ENCODE peak calls at places on chromosome X, in six cellular contexts. V, N, K, I, Z and W are unnamed samples. For H3K27me3, the result is how much of the 10 kb centered on the place peaks cover.

GRCh38 chrX:350534-351321 is 32.1 kb upstream of the GTPBP6 start:
- DNase-seq in Z (no peak), N (no peak), K (no peak), V (no peak), I (no peak), W (no peak)

GRCh38 chrX:5236749-5237148 is 991.9 kb downstream of the NLGN4X start:
- DNase-seq in Z (no peak), V (no peak), I (no peak), N (no peak), K (no peak), W (no peak)

GRCh38 chrX:40166582-40166981 is 68.8 kb upstream of the BCOR start:
- DNase-seq in K (no peak), N (peak), V (peak), Z (no peak), I (peak), W (peak)

GRCh38 chrX:150575415-150575814 is 7.0 kb downstream of the MTM1 start:
- DNase-seq in V (peak), K (no peak), N (peak), I (no peak), Z (no peak), W (no peak)

GRCh38 chrX:23902419-23902818 is 5.3 kb downstream of the APOO start:
- DNase-seq in K (no peak), I (no peak), V (peak), N (peak), Z (no peak), W (peak)

GRCh38 chrX:129606918-129607317 is 47.8 kb downstream of the APLN start:
- DNase-seq in Z (no peak), I (no peak), K (no peak), V (peak), N (peak), W (peak)

GRCh38 chrX:130111220-130111934 is 1.1 kb upstream of the ELF4 start:
- DNase-seq in V (no peak), Z (no peak), N (peak), K (no peak), I (no peak), W (no peak)

GRCh38 chrX:1945879-1946278 is 331.0 kb downstream of the ASMT start:
- DNase-seq in I (no peak), V (no peak), N (no peak), K (no peak), Z (no peak), W (no peak)

GRCh38 chrX:110964761-110965160 is 131.2 kb upstream of the PAK3 start:
- DNase-seq in V (no peak), K (no peak), N (no peak), Z (no peak), I (peak), W (peak)

GRCh38 chrX:110966046-110966445 is 129.9 kb upstream of the PAK3 start:
- DNase-seq in V (no peak), Z (no peak), K (no peak), I (no peak), N (no peak), W (no peak)

GRCh38 chrX:110966839-110967238 is 129.2 kb upstream of the PAK3 start:
- DNase-seq in V (no peak), N (peak), K (no peak), I (no peak), Z (no peak), W (no peak)

GRCh38 chrX:110965409-110965808 is 130.6 kb upstream of the PAK3 start:
- DNase-seq in Z (no peak), N (no peak), K (no peak), V (no peak), I (no peak), W (no peak)
- H3K27me3 ChIP-seq in Z (under half), N (under half), K (under half), V (under half), I (under half), W (under half)

GRCh38 chrX:153059191-153060094 is 3.2 kb downstream of the PNMA3 start:
- DNase-seq in N (no peak), Z (no peak), K (no peak), V (no peak), I (no peak), W (no peak)
- H3K27me3 ChIP-seq in N (under half), Z (under half), K (under half), V (under half), I (under half), W (under half)

GRCh38 chrX:72129661-72130060 is 2.1 kb downstream of the RTL5 start:
- DNase-seq in Z (no peak), I (no peak), N (no peak), V (no peak), K (no peak), W (no peak)
- H3K27me3 ChIP-seq in Z (under half), I (under half), N (under half), V (under half), K (under half), W (under half)

DNA sequence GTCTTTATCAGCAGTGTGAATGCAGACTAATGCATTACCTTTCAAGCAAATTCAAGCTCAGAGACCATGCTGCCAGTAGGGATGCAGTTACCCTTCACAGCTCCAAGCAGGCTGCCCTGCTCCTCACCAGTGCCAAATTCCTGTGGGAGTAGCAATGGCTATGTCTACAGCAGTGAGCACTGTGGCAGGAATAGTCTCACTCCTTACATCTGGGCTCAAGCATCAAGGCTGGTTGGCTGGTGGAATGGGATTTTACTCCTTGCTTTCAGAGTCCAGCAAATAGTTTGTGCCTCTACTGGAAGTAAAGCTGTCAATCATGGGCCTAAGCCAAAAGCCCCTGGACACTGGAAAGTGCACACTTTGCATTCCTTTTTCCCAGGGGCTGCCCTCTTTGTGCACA is 1030.8 kb downstream of the SH3BGRL start:
- DNase-seq in I (no peak), K (no peak), N (no peak), V (no peak), Z (no peak), W (no peak)
- H3K27me3 ChIP-seq in I (under half), K (under half), N (under half), V (under half), Z (under half), W (under half)

GRCh38 chrX:53321216-53321942 is 40.0 kb upstream of the IQSEC2 start:
- DNase-seq in K (no peak), I (no peak), Z (no peak), N (peak), V (no peak), W (no peak)
- H3K27me3 ChIP-seq in K (under half), I (under half), Z (under half), N (under half), V (half or more), W (under half)

GRCh38 chrX:140110081-140110650 is 144.8 kb upstream of the CXorf66 start:
- DNase-seq in K (no peak), N (no peak), I (no peak), Z (no peak), V (no peak), W (no peak)
- H3K27me3 ChIP-seq in K (under half), N (under half), I (under half), Z (under half), V (under half), W (under half)

GRCh38 chrX:31392541-31392940 is 320.7 kb upstream of the FTHL17 start:
- DNase-seq in N (peak), V (peak), Z (no peak), K (no peak), I (no peak), W (no peak)
- H3K27me3 ChIP-seq in N (under half), V (under half), Z (under half), K (under half), I (under half), W (under half)

GRCh38 chrX:14380044-14380443 is 149.3 kb upstream of the GLRA2 start:
- DNase-seq in K (no peak), I (no peak), Z (no peak), N (no peak), V (no peak), W (no peak)
- H3K27me3 ChIP-seq in K (under half), I (under half), Z (under half), N (under half), V (under half), W (under half)

DNA sequence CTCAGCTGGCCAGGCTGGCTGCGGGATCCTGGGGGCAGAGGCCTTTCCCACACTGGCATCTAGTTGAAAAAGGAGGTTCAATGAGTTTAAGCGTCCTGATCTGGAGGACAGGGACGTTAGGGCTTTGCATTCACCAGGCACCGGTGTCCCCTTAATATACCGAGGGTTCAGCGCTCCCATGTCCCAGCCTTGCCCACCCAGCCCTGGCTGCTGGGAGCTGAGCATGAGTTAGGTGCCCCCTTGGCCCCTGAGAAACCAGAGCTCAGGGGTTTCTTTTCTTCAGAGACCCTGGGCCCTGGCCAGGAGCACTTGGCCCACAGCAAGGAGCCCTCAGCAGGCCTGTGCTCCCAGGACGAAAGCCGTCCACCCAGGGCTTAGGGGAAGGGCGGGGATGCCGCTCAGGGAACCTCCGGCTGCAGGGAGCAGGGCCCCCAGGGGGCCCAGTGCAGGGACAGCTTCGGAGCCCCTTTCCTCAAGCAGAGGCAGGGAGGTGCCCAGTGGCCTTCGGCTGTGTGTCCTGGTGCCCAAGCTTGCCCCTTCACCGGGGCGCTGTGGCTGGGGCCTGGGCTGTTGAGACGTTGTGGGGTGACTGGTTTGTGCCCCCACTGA is 20.9 kb upstream of the DUSP9 start:
- DNase-seq in I (no peak), Z (no peak), K (no peak), N (no peak), V (no peak), W (no peak)
- H3K27me3 ChIP-seq in I (under half), Z (under half), K (under half), N (under half), V (under half), W (under half)

GRCh38 chrX:133859860-133860259 is 125.5 kb downstream of the GPC3 start:
- DNase-seq in V (peak), Z (peak), I (no peak), N (peak), K (no peak), W (no peak)
- H3K27me3 ChIP-seq in V (under half), Z (under half), I (under half), N (under half), K (under half), W (under half)